ENCODE peak calls at places on chromosome 3, in five cellular contexts. Z, G, H, X and B are unnamed samples.

GRCh38 chr3:13012228-13012691 is 61.0 kb downstream of the IQSEC1 start:
- DNase-seq in X (peak), G (no peak), Z (no peak), H (no peak), B (peak)

GRCh38 chr3:42841332-42841731 is 32.1 kb downstream of the ACKR2 start:
- DNase-seq in X (no peak), Z (no peak), G (no peak), H (no peak), B (no peak)

GRCh38 chr3:126730376-126730775 is 26.3 kb downstream of the CHCHD6 start:
- DNase-seq in G (no peak), X (no peak), H (no peak), Z (no peak), B (no peak)

GRCh38 chr3:54982807-54983206 is 54.9 kb upstream of the LRTM1 start:
- DNase-seq in G (no peak), Z (no peak), H (no peak), X (no peak), B (no peak)

GRCh38 chr3:45929042-45929679 is 14.1 kb upstream of the CXCR6 start:
- DNase-seq in X (no peak), Z (no peak), H (peak), G (peak), B (peak)

GRCh38 chr3:43455233-43455632 is 166.6 kb downstream of the ANO10 start:
- DNase-seq in Z (no peak), X (no peak), H (no peak), G (peak), B (no peak)

GRCh38 chr3:46187876-46188275 is 20.2 kb downstream of the CCR1 start:
- DNase-seq in Z (no peak), X (no peak), H (peak), G (no peak), B (peak)

GRCh38 chr3:31880020-31880419 is 101.0 kb downstream of the OSBPL10 start:
- DNase-seq in G (peak), Z (no peak), X (no peak), H (no peak), B (no peak)

GRCh38 chr3:156812521-156813335 is 13.4 kb upstream of the LEKR1 start:
- DNase-seq in X (no peak), Z (no peak), H (no peak), G (peak), B (no peak)

GRCh38 chr3:77081240-77081661 is 41.4 kb downstream of the ROBO2 start:
- DNase-seq in H (no peak), G (no peak), Z (no peak), X (no peak), B (no peak)
- TF ChIP-seq POLR2AphosphoS5 in H (no peak), G (no peak), Z (no peak), X (no peak), B (no peak)

GRCh38 chr3:184335661-184336483 is 1.5 kb upstream of the FAM131A start:
- DNase-seq in H (peak), X (no peak), Z (peak), G (peak), B (peak)
- TF ChIP-seq POLR2A in H (peak), X (peak), Z (no peak), G (peak), B (peak)

DNA sequence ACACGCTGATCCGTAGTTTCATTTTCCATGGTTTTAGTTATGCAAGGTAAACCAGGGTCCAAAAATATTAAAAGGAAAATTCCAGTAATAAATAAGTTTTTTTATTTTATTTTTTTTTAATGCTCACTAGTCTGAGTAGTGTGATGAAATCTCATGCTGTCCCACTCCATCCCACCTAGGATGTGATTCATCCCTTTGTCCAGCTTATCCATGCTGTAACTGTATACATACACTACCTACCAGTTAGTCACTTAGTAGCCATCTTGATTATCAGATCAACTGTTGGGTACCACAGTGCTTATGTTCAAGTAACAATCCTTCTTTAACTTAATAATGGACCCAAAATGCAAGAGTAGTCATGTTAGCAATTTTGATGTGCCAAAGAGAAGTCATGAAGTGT is 75.2 kb downstream of the ESYT3 start:
- DNase-seq in X (no peak), Z (no peak), G (no peak), H (no peak), B (no peak)
- TF ChIP-seq TAF1 in X (no peak), Z (no peak), G (no peak), H (no peak), B (no peak)

GRCh38 chr3:58528629-58529028 is 8.4 kb downstream of the ACOX2 start:
- DNase-seq in H (no peak), X (no peak), Z (no peak), G (no peak), B (no peak)

GRCh38 chr3:58522759-58523425 is 14.1 kb downstream of the ACOX2 start:
- DNase-seq in X (no peak), H (no peak), Z (no peak), G (peak), B (no peak)

GRCh38 chr3:58529516-58530353 is 7.3 kb downstream of the ACOX2 start:
- DNase-seq in X (no peak), Z (peak), H (no peak), G (peak), B (no peak)

GRCh38 chr3:58524326-58524888 is 12.6 kb downstream of the ACOX2 start:
- DNase-seq in X (no peak), H (no peak), G (no peak), Z (no peak), B (no peak)

DNA sequence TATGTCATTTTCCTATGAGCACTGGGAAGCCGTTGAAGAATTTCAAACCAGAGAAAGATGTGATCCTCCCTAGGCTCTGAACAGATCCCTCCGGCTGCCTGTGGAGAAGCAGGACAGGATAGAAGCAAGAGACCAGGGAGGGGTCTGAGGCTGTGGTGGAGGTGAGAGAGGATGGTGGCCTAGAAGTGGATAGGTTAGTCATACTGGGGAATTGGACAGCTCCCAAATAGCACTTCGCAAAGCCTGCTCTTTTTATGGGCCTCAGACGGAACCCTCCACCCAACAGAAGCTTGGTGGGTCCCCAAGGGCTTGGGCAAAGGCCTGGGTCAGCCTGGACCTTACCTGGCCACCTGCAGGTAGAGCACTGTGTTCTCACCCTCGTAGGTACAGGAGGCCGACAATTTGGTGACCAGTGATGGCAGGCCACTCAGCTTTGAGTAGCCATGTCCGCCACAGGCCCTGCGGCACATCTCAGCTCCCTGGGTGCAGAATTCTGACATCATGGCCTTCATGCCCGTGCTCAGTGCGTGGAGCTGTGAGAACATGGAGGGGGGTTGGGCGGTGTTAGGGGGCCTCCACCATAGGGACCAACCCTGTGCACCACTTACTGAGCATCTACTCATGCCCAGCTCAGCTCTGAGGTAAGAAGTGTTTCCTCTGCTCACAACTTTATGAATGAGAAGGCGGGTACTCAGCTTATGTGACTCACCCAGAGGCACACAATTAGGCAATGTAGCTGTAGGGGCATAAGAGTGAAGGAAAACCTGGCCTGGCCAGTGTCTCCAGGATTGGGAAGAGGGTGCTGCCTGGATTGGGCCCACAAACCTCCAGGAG is 10.6 kb downstream of the ACOX2 start:
- DNase-seq in X (no peak), G (peak), Z (peak), H (no peak), B (no peak)
- TF ChIP-seq POLR2AphosphoS5 in X (no peak), G (peak), Z (no peak), H (no peak), B (no peak)